ENCODE peak calls at places on chromosomes 16 and 17, in four cellular contexts. K, Z, J and N are unnamed samples.

GRCh38 chr17:37538991-37539659 is 49.4 kb downstream of the DUSP14 start:
- DNase-seq in K (no peak), Z (no peak), J (no peak), N (no peak)

GRCh38 chr16:15032547-15033308 is 23.1 kb downstream of the NTAN1 start:
- DNase-seq in K (no peak), J (no peak), Z (no peak), N (no peak)

GRCh38 chr16:48965391-48965790 is 316.2 kb downstream of the CBLN1 start:
- DNase-seq in K (no peak), Z (no peak), J (no peak), N (no peak)

GRCh38 chr17:27530791-27531391 is 74.6 kb downstream of the KSR1 start:
- DNase-seq in Z (peak; percentile 34), K (no peak), J (no peak), N (no peak)

GRCh38 chr17:16987830-16988601 is 16.1 kb upstream of the TNFRSF13B start:
- DNase-seq in Z (no peak), J (peak; percentile 99), K (peak; percentile 35), N (peak; percentile 39)

GRCh38 chr16:9521749-9522370 is 430.4 kb downstream of the HAPSTR1 start:
- DNase-seq in Z (peak; percentile 36), K (no peak), J (no peak), N (no peak)

GRCh38 chr17:62017912-62018311 is 47.2 kb downstream of the MED13 start:
- DNase-seq in K (no peak), J (no peak), Z (no peak), N (no peak)

GRCh38 chr17:43898446-43898845 is 8.9 kb downstream of the MPP2 start:
- DNase-seq in J (no peak), K (no peak), Z (no peak), N (peak; percentile 32)

GRCh38 chr16:78385406-78385805 is 286.0 kb downstream of the WWOX start:
- DNase-seq in K (no peak), J (no peak), Z (no peak), N (no peak)

GRCh38 chr17:7213895-7214299 is 5.7 kb downstream of the DLG4 start:
- DNase-seq in Z (peak; percentile 86), K (peak; percentile 76), J (no peak), N (peak; percentile 100)

GRCh38 chr17:30239089-30239462 is 3.6 kb upstream of the SLC6A4 start:
- DNase-seq in Z (no peak), J (no peak), K (no peak), N (no peak)

GRCh38 chr16:57758331-57759117 is 23.0 kb downstream of the KATNB1 start:
- DNase-seq in Z (no peak), K (no peak), J (no peak), N (no peak)

GRCh38 chr16:85735946-85736345 is 14.9 kb downstream of the C16orf74 start:
- DNase-seq in J (no peak), Z (no peak), K (no peak), N (no peak)

GRCh38 chr16:67399218-67399733 is 6.0 kb upstream of the TPPP3 start:
- DNase-seq in K (peak; percentile 81), Z (no peak), J (no peak), N (peak; percentile 90)

GRCh38 chr17:9322298-9322697 is 253.3 kb downstream of the STX8 start:
- DNase-seq in J (no peak), K (no peak), Z (no peak), N (no peak)

GRCh38 chr17:9330140-9330902 is 245.3 kb downstream of the STX8 start:
- DNase-seq in J (no peak), K (no peak), Z (no peak), N (peak; percentile 58)

GRCh38 chr17:9321862-9322261 is 253.8 kb downstream of the STX8 start:
- DNase-seq in Z (peak; percentile 12), J (no peak), K (no peak), N (no peak)

GRCh38 chr17:9329251-9329921 is 246.2 kb downstream of the STX8 start:
- DNase-seq in K (no peak), J (no peak), Z (no peak), N (no peak)

DNA sequence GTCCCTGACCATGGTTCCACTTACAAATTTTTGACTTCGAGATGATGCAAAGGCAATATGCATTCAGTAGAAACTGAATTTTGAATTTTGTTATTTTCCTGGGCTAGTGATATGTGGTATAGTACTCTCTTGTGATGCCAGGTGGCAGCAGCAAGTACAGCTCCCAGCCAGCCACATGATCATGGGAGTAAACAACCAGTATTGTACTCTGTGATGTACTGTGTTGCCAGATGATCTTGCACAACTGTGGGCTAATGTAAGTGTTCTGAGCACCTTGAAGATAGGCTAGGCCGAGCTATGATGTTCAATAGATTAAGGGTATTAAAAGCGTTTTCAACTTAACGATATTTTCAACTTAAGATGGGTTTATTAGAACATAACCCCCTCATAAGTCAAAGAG is 250.8 kb downstream of the STX8 start:
- DNase-seq in J (no peak), Z (peak; percentile 55), K (no peak), N (no peak)
- TF ChIP-seq JUNB in J (no peak), Z (no peak), K (no peak), N (no peak)

GRCh38 chr17:39716879-39717536 is 13.3 kb downstream of the MIEN1 start:
- DNase-seq in Z (no peak), K (no peak), J (no peak), N (no peak)
- TF ChIP-seq CREB1 in Z (no peak), K (no peak), J (no peak), N (no peak)

GRCh38 chr16:72934661-72935403 is 113.1 kb downstream of the ZFHX3 start:
- DNase-seq in J (no peak), K (no peak), Z (no peak), N (no peak)
- TF ChIP-seq JUNB in J (no peak), K (no peak), Z (no peak), N (no peak)

GRCh38 chr16:3776316-3776715 is 59.0 kb upstream of the TRAP1 start:
- DNase-seq in J (no peak), Z (no peak), K (no peak), N (no peak)

GRCh38 chr16:3773663-3774062 is 56.3 kb upstream of the TRAP1 start:
- DNase-seq in Z (no peak), K (no peak), J (no peak), N (no peak)

GRCh38 chr16:3771513-3771912 is 54.2 kb upstream of the TRAP1 start:
- DNase-seq in Z (no peak), K (no peak), J (no peak), N (no peak)

GRCh38 chr16:3774819-3775218 is 57.5 kb upstream of the TRAP1 start:
- DNase-seq in J (no peak), K (no peak), Z (no peak), N (no peak)

GRCh38 chr16:3774156-3774767 is 56.9 kb upstream of the TRAP1 start:
- DNase-seq in K (no peak), J (no peak), Z (no peak), N (no peak)
- TF ChIP-seq CREB1 in K (no peak), J (no peak), Z (no peak), N (no peak)

DNA sequence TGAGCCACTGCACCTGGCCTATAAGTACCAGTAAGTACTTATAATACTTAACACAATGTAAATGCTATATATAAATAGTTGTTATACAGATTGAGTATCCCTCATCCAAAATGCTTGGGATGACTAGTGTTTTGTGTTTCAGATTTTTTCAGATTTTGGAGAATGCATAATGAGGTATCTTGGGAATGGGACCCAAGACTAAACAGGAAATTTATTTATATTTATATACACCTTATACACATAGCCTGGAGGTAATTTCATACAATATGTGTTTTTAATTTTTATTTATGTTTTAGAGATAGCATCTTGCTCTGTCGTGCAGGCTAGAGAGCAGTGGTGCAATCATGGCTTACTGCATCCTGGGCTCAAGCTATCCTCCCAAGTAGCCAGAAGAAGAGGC is 9.8 kb upstream of the GCSH start:
- DNase-seq in K (no peak), Z (no peak), J (no peak), N (no peak)
- TF ChIP-seq JUNB in K (no peak), Z (no peak), J (no peak), N (no peak)

DNA sequence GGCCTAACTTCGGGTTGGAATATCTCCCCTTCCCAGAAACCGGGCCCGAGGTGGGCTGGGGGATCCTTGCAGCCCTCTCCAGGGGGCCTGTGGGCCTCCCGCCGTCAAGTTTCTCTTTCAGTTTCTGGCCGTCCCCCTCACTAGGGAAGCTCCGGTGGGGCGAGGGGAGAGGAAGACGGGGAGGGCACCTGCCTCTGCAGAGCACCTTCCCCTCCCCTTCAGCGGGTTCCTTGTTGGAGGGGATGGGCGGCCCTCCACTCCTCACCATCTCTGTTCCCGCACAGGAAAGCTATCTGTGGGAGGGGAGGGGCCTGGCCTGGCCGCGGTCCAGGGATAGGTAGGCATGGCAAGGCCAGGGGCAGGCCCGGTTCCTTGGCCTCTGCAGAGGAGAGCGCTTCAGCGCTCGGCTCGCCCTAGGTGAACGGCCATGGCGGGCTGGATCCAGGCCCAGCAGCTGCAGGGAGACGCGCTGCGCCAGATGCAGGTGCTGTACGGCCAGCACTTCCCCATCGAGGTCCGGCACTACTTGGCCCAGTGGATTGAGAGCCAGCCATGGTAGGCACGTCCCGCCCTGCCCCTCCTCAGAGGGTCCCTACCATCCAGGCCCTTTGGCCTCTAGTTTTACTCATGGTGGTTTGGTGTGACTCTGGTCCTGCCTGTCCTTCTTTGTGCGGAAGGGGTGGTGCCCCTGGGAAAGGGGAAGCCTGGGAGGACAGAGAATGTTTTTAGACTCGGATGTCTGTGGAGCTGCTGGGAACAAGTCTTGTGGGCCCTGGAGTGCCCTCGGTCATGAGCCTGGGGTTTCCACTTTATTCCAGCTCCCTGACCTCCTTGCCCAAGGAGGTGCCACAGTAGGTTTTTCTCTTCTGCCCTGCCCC is 926 bp downstream of the STAT5A start:
- DNase-seq in K (peak; percentile 86), J (no peak), Z (no peak), N (peak; percentile 62)
- TF ChIP-seq CREB1 in K (no peak), J (no peak), Z (no peak), N (no peak)

GRCh38 chr16:782263-782662 is 5.9 kb downstream of the RPUSD1 start:
- DNase-seq in J (no peak), K (no peak), Z (no peak), N (no peak)

GRCh38 chr16:785563-786535 is 2.3 kb downstream of the RPUSD1 start:
- DNase-seq in J (no peak), K (peak; percentile 71), Z (peak; percentile 31), N (peak; percentile 93)

GRCh38 chr16:783404-784161 is 4.6 kb downstream of the RPUSD1 start:
- DNase-seq in J (no peak), Z (no peak), K (peak; percentile 72), N (no peak)

GRCh38 chr16:782766-783403 is 5.3 kb downstream of the RPUSD1 start:
- DNase-seq in K (no peak), J (no peak), Z (no peak), N (no peak)

GRCh38 chr16:784431-784830 is 3.8 kb downstream of the RPUSD1 start:
- DNase-seq in K (no peak), Z (no peak), J (no peak), N (no peak)
- TF ChIP-seq JUNB in K (no peak), Z (no peak), J (no peak), N (no peak)